ENCODE peak calls at places on chromosomes 5 and 9, in eight cellular contexts. P, H, G, Y, S, U, Z and M are unnamed samples.

GRCh38 chr9:110076894-110077725 is 130.8 kb downstream of the C9orf152 start:
- DNase-seq in H (no peak), P (peak; percentile 92), S (no peak), G (no peak), Z (peak; percentile 55), Y (no peak), U (no peak), M (no peak)

GRCh38 chr9:115595951-115596742 is 478.2 kb upstream of the TNC start:
- DNase-seq in Y (no peak), U (no peak), H (no peak), G (no peak), S (no peak), Z (no peak), P (peak; percentile 95), M (peak; percentile 16)

GRCh38 chr5:76402251-76402879 is 720 bp upstream of the IQGAP2 start:
- DNase-seq in H (peak; percentile 90), P (no peak), Y (peak; percentile 13), Z (no peak), S (peak; percentile 71), U (peak; percentile 93), G (peak; percentile 64), M (peak; percentile 79)

GRCh38 chr9:110807956-110808598 is 139.5 kb downstream of the MUSK start:
- DNase-seq in Y (no peak), S (no peak), Z (peak; percentile 10), U (no peak), P (peak; percentile 27), G (no peak), H (no peak), M (no peak)

GRCh38 chr9:129746092-129746760 is 6.6 kb downstream of the PTGES start:
- DNase-seq in S (no peak), Z (no peak), Y (no peak), H (no peak), P (peak; percentile 77), U (no peak), G (no peak), M (no peak)

GRCh38 chr9:134088064-134088725 is 20.4 kb upstream of the BRD3 start:
- DNase-seq in G (peak; percentile 51), S (no peak), Y (no peak), P (no peak), U (no peak), Z (no peak), H (no peak), M (no peak)

GRCh38 chr5:71830626-71831539 is 111.8 kb downstream of the CARTPT start:
- DNase-seq in Z (peak; percentile 72), P (peak; percentile 80), G (no peak), Y (peak; percentile 47), S (peak; percentile 70), H (no peak), U (no peak), M (no peak)

GRCh38 chr9:4117835-4118610 is 181.8 kb downstream of the GLIS3 start:
- DNase-seq in S (no peak), Z (no peak), U (peak; percentile 48), G (peak; percentile 37), H (peak; percentile 53), Y (no peak), P (no peak), M (no peak)

GRCh38 chr9:82584349-82584846 is 478.5 kb downstream of the RASEF start:
- DNase-seq in U (no peak), Y (no peak), G (no peak), S (peak; percentile 24), H (no peak), P (peak; percentile 26), Z (no peak), M (no peak)

GRCh38 chr9:82580921-82581320 is 482.0 kb downstream of the RASEF start:
- DNase-seq in U (no peak), Y (no peak), Z (no peak), S (no peak), G (no peak), H (no peak), P (no peak), M (no peak)

GRCh38 chr9:82581516-82581915 is 481.4 kb downstream of the RASEF start:
- DNase-seq in Z (no peak), S (no peak), G (no peak), H (no peak), P (peak; percentile 53), U (no peak), Y (no peak), M (no peak)

GRCh38 chr9:82583524-82583923 is 479.4 kb downstream of the RASEF start:
- DNase-seq in Y (no peak), P (no peak), G (no peak), S (no peak), Z (no peak), U (no peak), H (no peak), M (no peak)

DNA sequence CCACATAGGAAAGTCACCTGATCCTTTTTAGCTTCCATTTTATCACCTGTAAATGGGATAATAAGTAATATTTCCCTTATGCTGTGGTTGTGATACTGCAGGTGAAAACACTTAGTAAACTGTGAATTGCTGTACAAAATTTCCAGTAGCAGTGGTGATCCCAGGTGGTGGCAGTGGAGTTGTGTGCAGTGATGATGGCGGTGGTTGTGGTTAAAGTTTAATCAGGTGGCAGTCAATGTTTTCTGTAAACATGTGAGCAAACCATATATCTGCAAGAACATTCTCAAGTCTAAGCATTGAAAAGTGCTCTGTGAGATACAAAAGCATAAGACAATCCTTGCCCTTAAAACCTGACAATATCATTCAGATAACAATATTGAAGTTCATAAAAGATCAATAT is 480.2 kb downstream of the RASEF start:
- DNase-seq in U (no peak), P (no peak), Y (no peak), H (no peak), S (no peak), G (no peak), Z (no peak), M (no peak)
- H2AFZ ChIP-seq in U (no peak overlapping the region), P (no peak overlapping the region), Y (no peak overlapping the region), H (no peak overlapping the region), S (no peak overlapping the region), G (no peak overlapping the region), Z (no peak overlapping the region), M (no peak overlapping the region)

GRCh38 chr5:149238540-149238939 is 33.1 kb upstream of the AFAP1L1 start:
- DNase-seq in P (no peak), U (peak; percentile 24), H (no peak), Y (no peak), G (no peak), Z (no peak), S (no peak), M (no peak)

GRCh38 chr5:149239917-149240316 is 31.7 kb upstream of the AFAP1L1 start:
- DNase-seq in G (no peak), U (no peak), P (no peak), Z (no peak), Y (no peak), S (no peak), H (no peak), M (no peak)

GRCh38 chr5:149242339-149242738 is 29.3 kb upstream of the AFAP1L1 start:
- DNase-seq in U (no peak), H (no peak), Z (no peak), G (no peak), Y (no peak), S (no peak), P (no peak), M (no peak)

GRCh38 chr5:149237662-149238061 is 34.0 kb upstream of the AFAP1L1 start:
- DNase-seq in Z (peak; percentile 27), U (no peak), Y (no peak), P (no peak), G (peak; percentile 15), S (no peak), H (no peak), M (peak; percentile 23)

GRCh38 chr5:149240354-149240998 is 31.2 kb upstream of the AFAP1L1 start:
- DNase-seq in P (no peak), G (no peak), Z (no peak), S (no peak), H (no peak), U (no peak), Y (no peak), M (no peak)
- H3K4me3 ChIP-seq in P (no peak overlapping the region), G (no peak overlapping the region), Z (no peak overlapping the region), S (no peak overlapping the region), H (no peak overlapping the region), U (no peak overlapping the region), Y (no peak overlapping the region), M (no peak overlapping the region)

DNA sequence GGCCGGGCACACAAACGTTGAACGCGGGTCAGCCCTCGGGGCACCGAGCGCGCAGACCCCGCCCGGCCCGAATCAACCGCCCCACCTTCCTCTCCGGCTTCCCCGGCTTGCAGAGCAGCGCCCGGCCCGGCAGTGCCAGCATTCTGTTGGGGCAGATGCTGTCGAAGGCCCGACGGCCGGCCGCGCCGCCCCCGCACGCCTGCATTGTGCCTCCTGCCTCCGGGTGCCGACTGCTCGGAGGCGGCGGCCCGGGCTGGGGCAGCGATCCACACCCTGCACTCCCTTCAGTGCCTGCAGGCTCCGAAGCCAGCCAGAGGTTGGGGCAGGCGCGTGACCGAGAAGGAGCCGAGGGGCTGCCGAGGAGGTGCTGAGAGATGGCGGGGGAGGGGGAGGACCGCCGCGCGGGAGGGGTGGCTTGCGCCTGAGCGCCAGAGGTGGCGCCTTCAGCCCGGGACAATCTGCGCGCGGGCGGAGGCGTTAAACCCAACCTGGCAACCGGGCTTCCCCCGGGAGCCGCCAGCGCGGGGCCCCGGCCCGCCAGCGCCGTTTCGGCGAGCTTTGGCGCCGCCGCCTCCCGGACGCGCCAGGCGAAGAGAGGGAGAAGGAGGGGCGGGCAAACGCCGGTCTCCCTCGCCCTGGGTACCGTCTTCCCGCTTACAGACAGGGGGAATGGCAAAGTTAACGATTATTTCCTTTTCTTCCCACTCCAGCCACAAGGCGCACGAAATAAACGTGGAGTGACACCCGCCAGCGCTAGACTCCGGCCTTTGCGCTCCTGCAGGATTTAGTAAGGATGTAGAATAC is at the start of gene MCIDAS:
- DNase-seq in Z (peak; percentile 61), S (peak; percentile 76), G (peak; percentile 77), P (no peak), Y (peak; percentile 56), U (peak; percentile 91), H (peak; percentile 84), M (peak; percentile 93)
- H2AFZ ChIP-seq in Z (peak within 1 kb of the TSS; percentile 90), S (peak within 1 kb of the TSS; percentile 66), G (peak within 1 kb of the TSS; percentile 35), P (peak within 1 kb of the TSS; percentile 50), Y (peak within 1 kb of the TSS; percentile 58), U (peak within 1 kb of the TSS; percentile 99), H (peak within 1 kb of the TSS; percentile 94), M (peak within 1 kb of the TSS; percentile 80)

GRCh38 chr9:124449381-124450151 is 685 bp upstream of the ADGRD2 start:
- DNase-seq in H (no peak), U (no peak), P (no peak), S (no peak), G (peak; percentile 27), Y (no peak), Z (no peak), M (no peak)

GRCh38 chr9:124448019-124448418 is 2.2 kb upstream of the ADGRD2 start:
- DNase-seq in H (no peak), Z (no peak), S (no peak), Y (no peak), G (no peak), P (no peak), U (no peak), M (no peak)

GRCh38 chr9:124450931-124451661 is 845 bp downstream of the ADGRD2 start:
- DNase-seq in Y (no peak), U (no peak), S (no peak), G (peak; percentile 53), P (no peak), Z (no peak), H (no peak), M (no peak)

GRCh38 chr9:124452326-124452725 is 2.1 kb downstream of the ADGRD2 start:
- DNase-seq in P (no peak), Z (no peak), Y (no peak), U (no peak), S (no peak), G (peak; percentile 27), H (no peak), M (no peak)

DNA sequence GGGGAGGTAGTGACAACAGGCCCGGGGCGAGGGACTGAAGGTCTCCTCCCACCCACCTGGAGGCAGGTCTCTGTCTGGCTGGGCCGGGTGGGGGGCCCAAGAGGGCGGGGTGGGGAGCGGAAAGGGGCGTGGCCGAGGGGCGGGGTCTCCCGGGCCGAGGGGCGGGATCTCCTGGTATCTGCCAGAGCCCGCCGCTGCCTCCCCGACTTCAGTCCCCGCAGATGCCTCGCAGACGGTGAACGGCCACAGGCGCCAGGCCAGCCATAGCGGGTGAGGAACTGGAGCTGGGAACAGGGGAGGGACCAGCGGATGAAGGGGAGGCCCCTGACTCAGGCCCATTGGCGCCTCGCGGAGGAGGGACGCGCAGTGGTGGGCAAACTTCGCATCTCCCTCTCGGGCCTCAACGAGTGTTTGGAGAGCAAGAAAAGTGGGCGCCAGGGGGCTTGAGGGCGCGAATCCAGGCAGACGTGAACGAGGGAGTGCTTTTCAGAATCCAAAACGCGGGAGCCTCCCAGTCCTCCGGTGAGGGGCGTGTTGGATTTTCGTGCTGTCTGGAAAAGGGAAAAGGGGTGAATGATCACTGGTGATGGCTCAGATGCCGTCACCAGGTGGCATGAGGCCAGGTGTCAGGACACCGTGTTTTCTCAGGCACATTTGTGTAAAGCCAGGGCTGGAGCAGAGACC is at the start of gene ADGRD2:
- DNase-seq in U (peak; percentile 86), Y (peak; percentile 4), H (no peak), G (peak; percentile 95), P (peak; percentile 12), Z (peak; percentile 20), S (peak; percentile 65), M (peak; percentile 89)
- H3K4me3 ChIP-seq in U (peak within 1 kb of the TSS; percentile 11), Y (no peak within 1 kb of the TSS), H (no peak within 1 kb of the TSS), G (peak within 1 kb of the TSS; percentile 41), P (peak within 1 kb of the TSS; percentile 48), Z (no peak within 1 kb of the TSS), S (no peak within 1 kb of the TSS), M (peak within 1 kb of the TSS; percentile 48)